ENCODE peak calls at places on chromosomes 4 and X, in six cellular contexts. J, D, O, S, U and Z are unnamed samples. For H3K27me3, the result is how much of the 10 kb centered on the place peaks cover.

GRCh38 chrX:34880656-34881055 is 61.9 kb upstream of the FAM47B start:
- DNase-seq in S (no peak), U (no peak), J (no peak), O (no peak), D (peak), Z (peak)

GRCh38 chr4:86895692-86896488 is 3.7 kb upstream of the C4orf36 start:
- DNase-seq in U (peak), D (peak), S (no peak), O (no peak), J (peak), Z (peak)

GRCh38 chrX:57573754-57574153 is 18.1 kb upstream of the ZXDB start:
- DNase-seq in S (no peak), O (no peak), U (peak), J (peak), D (peak), Z (no peak)

GRCh38 chr4:20676773-20677172 is 23.5 kb upstream of the PACRGL start:
- DNase-seq in J (no peak), D (no peak), U (peak), S (no peak), O (no peak), Z (no peak)

GRCh38 chrX:68146054-68146453 is 287.2 kb downstream of the OPHN1 start:
- DNase-seq in U (peak), D (peak), O (no peak), J (no peak), S (no peak), Z (peak)

GRCh38 chr4:87707279-87707918 is 57.3 kb downstream of the DMP1 start:
- DNase-seq in S (no peak), O (no peak), J (no peak), D (no peak), U (peak), Z (no peak)

GRCh38 chr4:75015627-75016026 is 82.7 kb downstream of the PARM1 start:
- DNase-seq in O (peak), S (no peak), D (no peak), J (no peak), U (no peak), Z (no peak)

GRCh38 chrX:3803305-3803704 is 89.9 kb upstream of the PRKX start:
- DNase-seq in D (no peak), S (no peak), J (no peak), U (no peak), O (no peak), Z (no peak)

GRCh38 chr4:15106417-15106816 is 104.1 kb downstream of the CPEB2 start:
- DNase-seq in O (no peak), D (peak), S (no peak), U (no peak), J (no peak), Z (no peak)

GRCh38 chr4:83124079-83124780 is 9.7 kb upstream of the PLAC8 start:
- DNase-seq in J (no peak), D (no peak), O (no peak), S (no peak), U (no peak), Z (peak)

GRCh38 chr4:55758081-55758480 is 61.5 kb upstream of the EXOC1L start:
- DNase-seq in J (no peak), S (no peak), O (no peak), D (peak), U (no peak), Z (no peak)

GRCh38 chr4:52718123-52718522 is 33.1 kb downstream of the ERVMER34-1 start:
- DNase-seq in J (no peak), D (peak), S (no peak), O (no peak), U (no peak), Z (no peak)

GRCh38 chr4:9968472-9968871 is 52.8 kb downstream of the SLC2A9 start:
- DNase-seq in U (no peak), O (no peak), S (no peak), J (no peak), D (no peak), Z (no peak)

DNA sequence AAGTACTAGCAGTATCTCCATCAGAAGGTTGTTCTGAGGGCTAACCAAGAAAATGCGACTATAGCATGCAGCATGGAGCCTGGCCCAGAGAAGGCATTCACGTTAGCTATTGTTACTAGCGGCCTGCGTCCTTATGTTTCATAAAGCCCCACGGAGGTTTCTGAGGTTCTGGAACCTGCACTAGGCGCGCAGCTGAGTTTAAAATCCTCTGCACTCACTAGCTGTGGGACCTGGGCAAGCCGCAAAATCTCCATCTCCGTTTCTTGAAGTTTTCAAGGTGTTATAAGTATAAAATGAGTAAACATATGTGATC is 666 bp upstream of the MANBA start:
- DNase-seq in D (peak), O (no peak), U (no peak), S (no peak), J (peak), Z (no peak)
- H3K27ac ChIP-seq in D (no peak), O (peak), U (peak), S (no peak), J (peak), Z (no peak)

DNA sequence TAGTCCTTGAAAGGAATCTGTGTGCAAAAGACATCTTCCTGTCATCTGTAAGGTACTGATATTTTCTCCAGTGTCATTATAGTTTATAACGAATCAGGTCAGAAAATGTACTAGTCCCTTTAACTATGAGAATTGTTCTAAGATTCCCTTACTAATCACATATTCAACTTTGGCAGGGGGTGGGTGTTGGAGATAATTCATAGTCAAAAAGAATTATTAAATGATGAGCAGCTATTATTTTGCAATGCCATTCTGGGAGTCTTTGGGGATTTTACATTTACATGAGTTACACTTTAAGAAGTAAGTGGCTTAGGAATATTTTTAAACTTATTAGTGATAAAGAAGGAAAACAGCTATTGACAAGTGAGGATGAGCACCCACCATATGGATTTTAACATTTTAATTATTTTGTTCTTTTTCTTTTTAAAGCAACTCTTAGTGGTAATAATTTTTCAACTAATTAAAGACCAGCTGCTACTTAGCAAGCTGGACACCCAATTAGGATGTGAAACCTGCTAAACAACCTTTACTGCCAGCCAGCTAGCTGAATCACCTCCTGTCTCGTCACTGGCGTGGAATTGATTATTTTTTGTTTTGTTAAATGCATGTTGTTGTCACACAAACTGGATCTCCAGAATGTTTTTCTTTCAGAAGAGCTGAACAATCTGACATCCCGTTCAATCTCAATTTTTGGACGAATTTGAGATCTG is 219.3 kb downstream of the ARAP2 start:
- DNase-seq in O (no peak), D (no peak), S (no peak), J (no peak), U (no peak), Z (no peak)
- H3K4me3 ChIP-seq in O (no peak), D (no peak), S (no peak), J (no peak), U (no peak), Z (no peak)

GRCh38 chrX:48940404-48940955 is 16.9 kb downstream of the OTUD5 start:
- DNase-seq in U (no peak), D (no peak), O (no peak), S (no peak), J (no peak), Z (no peak)
- H3K27me3 ChIP-seq in U (under half), D (under half), O (under half), S (under half), J (under half), Z (under half)

DNA sequence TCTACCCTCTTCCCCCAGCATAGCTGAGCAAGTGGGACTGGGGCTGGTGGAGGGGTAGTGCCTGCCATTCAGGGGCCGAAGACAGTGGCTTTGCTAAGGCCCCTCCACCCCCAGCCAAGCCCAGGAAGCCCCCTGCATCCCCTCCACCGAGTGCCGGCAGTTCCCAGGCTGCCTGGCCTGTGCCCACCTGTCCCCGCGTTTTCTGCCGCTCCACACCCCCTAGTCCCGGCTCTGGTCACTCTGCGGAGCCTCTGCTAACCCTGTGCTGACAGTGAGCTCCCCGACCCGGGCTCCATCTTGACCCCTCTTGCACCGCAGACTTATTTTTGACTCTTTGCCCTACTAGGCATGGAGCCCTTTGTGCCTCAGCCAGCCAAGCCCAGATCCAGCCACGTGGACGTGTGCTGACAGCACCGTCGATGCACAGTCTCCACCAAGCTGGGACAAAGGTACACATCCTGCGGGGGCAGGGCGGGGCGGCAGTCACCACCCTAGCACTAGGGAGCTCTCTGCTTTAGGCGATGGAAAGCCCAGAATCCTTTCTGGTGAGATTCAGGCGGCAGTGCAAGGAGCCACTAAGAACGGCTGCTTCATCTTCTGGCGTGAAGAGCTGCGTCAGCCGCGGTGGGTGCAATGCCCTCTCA is 96.6 kb downstream of the PHKA2 start:
- DNase-seq in S (peak), J (no peak), U (peak), O (peak), D (peak), Z (no peak)
- H3K27ac ChIP-seq in S (peak), J (no peak), U (no peak), O (peak), D (no peak), Z (no peak)

GRCh38 chr4:30538794-30539193 is 181.4 kb upstream of the PCDH7 start:
- DNase-seq in D (no peak), O (no peak), U (no peak), J (no peak), S (no peak), Z (no peak)

GRCh38 chr4:30537462-30537861 is 182.7 kb upstream of the PCDH7 start:
- DNase-seq in S (no peak), O (no peak), U (no peak), D (peak), J (no peak), Z (peak)

DNA sequence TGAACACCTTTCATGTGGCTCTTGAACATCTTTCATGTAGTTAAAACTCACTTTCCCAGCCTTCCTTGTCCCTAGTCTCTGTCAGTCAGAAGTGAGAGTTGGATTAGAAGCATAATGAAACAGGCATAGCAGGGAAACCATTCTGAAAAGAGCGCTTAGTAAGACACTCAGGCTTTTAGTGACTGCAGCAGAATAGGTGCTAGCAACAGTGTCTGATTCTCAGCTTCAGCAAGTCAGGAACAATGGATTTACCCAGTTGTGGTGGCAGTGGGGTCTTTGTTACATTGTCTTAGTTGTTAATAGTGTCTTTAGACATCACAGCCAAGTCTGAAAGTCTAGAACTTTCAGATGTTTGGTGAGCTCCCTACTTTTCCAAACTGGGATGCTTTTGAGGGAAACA is 177.1 kb upstream of the PCDH7 start:
- DNase-seq in J (peak), S (no peak), D (no peak), U (no peak), O (no peak), Z (no peak)
- H3K4me3 ChIP-seq in J (no peak), S (no peak), D (no peak), U (no peak), O (no peak), Z (no peak)

GRCh38 chrX:138011461-138011860 is 445.5 kb downstream of the ZIC3 start:
- DNase-seq in J (no peak), D (no peak), U (no peak), O (no peak), S (no peak), Z (no peak)
- H3K27me3 ChIP-seq in J (under half), D (under half), U (under half), O (under half), S (under half), Z (under half)

GRCh38 chr4:3707423-3708102 is 58.6 kb upstream of the ADRA2C start:
- DNase-seq in D (peak), U (no peak), O (no peak), S (peak), J (no peak), Z (no peak)
- H3K27ac ChIP-seq in D (no peak), U (no peak), O (no peak), S (no peak), J (peak), Z (no peak)

GRCh38 chr4:175813841-175814240 is 1.8 kb upstream of the GPM6A start:
- DNase-seq in J (no peak), O (no peak), S (no peak), U (no peak), D (no peak), Z (no peak)
- H3K4me3 ChIP-seq in J (no peak), O (no peak), S (no peak), U (no peak), D (no peak), Z (no peak)

DNA sequence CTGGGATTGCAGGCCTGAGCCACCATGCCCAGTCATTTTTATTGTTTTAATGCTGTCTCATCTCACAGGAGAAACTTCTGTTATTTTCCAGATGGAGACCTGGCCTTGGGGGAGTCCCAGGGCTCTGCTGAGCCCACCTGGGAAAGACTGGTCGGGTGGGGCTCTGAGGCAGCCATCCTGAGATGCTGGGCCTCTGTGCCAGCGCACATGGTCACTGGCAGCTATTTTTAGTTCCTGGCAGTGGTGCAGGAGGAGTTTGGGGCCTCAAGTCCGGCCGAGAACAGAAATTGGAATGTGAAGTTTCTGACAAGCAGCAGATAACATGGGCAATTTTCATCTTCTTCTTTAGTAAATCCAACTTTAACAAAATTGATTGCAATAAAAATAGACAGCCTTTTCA is 44.5 kb downstream of the SORCS2 start:
- DNase-seq in U (no peak), D (peak), O (no peak), S (no peak), J (no peak), Z (no peak)
- H3K27me3 ChIP-seq in U (under half), D (under half), O (under half), S (under half), J (under half), Z (under half)

DNA sequence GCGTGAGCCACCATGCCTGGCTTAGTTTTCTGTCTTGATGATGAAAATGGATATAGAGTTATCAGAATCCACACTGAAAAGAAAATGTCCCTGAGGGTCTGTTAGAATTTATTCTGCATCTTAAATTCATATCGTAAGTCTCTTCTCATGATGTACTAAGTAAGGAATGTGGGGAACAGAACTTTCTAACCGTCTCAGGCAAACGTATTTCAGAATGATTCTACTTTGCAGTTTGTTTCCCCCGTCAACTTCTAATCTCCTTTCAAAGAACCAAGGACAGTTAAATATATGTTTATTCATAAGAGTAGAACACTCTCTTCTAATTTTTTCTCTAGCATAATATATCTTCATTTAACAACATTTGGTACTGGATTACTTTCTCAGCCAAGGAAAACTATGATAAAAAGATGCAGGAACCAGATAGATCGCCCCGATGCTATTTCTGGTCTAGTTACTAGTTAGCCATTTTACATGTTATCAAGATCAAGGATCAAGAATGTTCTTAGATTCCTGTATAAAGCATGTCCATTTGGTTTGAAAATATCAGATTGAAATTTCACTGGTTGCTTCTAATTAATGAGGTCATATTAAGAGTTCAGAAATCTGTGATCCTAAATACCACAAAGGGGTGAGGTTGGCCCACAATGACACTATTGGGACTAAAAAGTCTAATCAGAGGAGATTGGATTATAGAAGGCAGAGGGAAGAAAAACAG is 49.5 kb downstream of the METTL14 start:
- DNase-seq in U (no peak), S (no peak), D (no peak), J (no peak), O (no peak), Z (no peak)
- H3K27ac ChIP-seq in U (no peak), S (no peak), D (peak), J (no peak), O (no peak), Z (no peak)